ENCODE peak calls at places on chromosomes 13 and 19, in five cellular contexts. One of them, this sample, is unnamed. For H3K36me3, H3K9me3 and H3K4me1, the result is how much of the 10 kb centered on the place peaks cover.

GRCh38 chr13:38922170-38922569 is 68.5 kb downstream of the STOML3 start:
- DNase-seq in right atrium auricular region: no peak
- DNase-seq in transverse colon: no peak
- DNase-seq in IMR-90: no peak
- DNase-seq in hepatocyte: no peak
- DNase-seq in this sample: no peak

GRCh38 chr19:54281008-54281728 is at the start of gene LILRB2:
- DNase-seq in right atrium auricular region: peak
- DNase-seq in transverse colon: no peak
- DNase-seq in IMR-90: no peak
- DNase-seq in hepatocyte: no peak
- DNase-seq in this sample: no peak

GRCh38 chr13:87674143-87674772 is 3.1 kb downstream of the SLITRK5 start:
- DNase-seq in right atrium auricular region: no peak
- DNase-seq in transverse colon: no peak
- DNase-seq in IMR-90: no peak
- DNase-seq in hepatocyte: no peak
- DNase-seq in this sample: no peak

GRCh38 chr13:66530686-66531085 is 699.5 kb downstream of the PCDH9 start:
- DNase-seq in right atrium auricular region: no peak
- DNase-seq in transverse colon: no peak
- DNase-seq in IMR-90: no peak
- DNase-seq in hepatocyte: no peak
- DNase-seq in this sample: no peak

GRCh38 chr13:59823495-59823894 is 340.2 kb downstream of the DIAPH3 start:
- DNase-seq in right atrium auricular region: no peak
- DNase-seq in transverse colon: no peak
- DNase-seq in IMR-90: peak
- DNase-seq in hepatocyte: no peak
- DNase-seq in this sample: no peak

GRCh38 chr13:113887700-113888201 is 23.9 kb upstream of the GAS6 start:
- DNase-seq in right atrium auricular region: peak
- DNase-seq in transverse colon: no peak
- DNase-seq in IMR-90: no peak
- DNase-seq in hepatocyte: no peak
- DNase-seq in this sample: no peak

GRCh38 chr19:53424968-53425597 is 6.7 kb upstream of the ZNF761 start:
- DNase-seq in right atrium auricular region: peak
- DNase-seq in transverse colon: peak
- DNase-seq in IMR-90: peak
- DNase-seq in hepatocyte: peak
- DNase-seq in this sample: peak

GRCh38 chr13:108083056-108083455 is 132.3 kb downstream of the LIG4 start:
- DNase-seq in right atrium auricular region: no peak
- DNase-seq in transverse colon: no peak
- DNase-seq in IMR-90: no peak
- DNase-seq in hepatocyte: no peak
- DNase-seq in this sample: no peak

GRCh38 chr19:7998081-7998480 is 7.4 kb downstream of the ELAVL1 start:
- DNase-seq in right atrium auricular region: no peak
- DNase-seq in transverse colon: no peak
- DNase-seq in IMR-90: peak
- DNase-seq in hepatocyte: no peak
- DNase-seq in this sample: no peak

GRCh38 chr13:80975903-80976302 is 635.0 kb upstream of the SPRY2 start:
- DNase-seq in right atrium auricular region: no peak
- DNase-seq in transverse colon: no peak
- DNase-seq in IMR-90: no peak
- DNase-seq in hepatocyte: peak
- DNase-seq in this sample: no peak

GRCh38 chr19:31350693-31351211 is 1.5 kb upstream of the TSHZ3 start:
- DNase-seq in right atrium auricular region: no peak
- DNase-seq in transverse colon: peak
- DNase-seq in IMR-90: peak
- DNase-seq in hepatocyte: peak
- DNase-seq in this sample: peak

GRCh38 chr13:29210676-29211075 is 384.8 kb downstream of the SLC7A1 start:
- DNase-seq in right atrium auricular region: no peak
- DNase-seq in transverse colon: no peak
- DNase-seq in IMR-90: no peak
- DNase-seq in hepatocyte: no peak
- DNase-seq in this sample: no peak

GRCh38 chr19:2579678-2580280 is 103.9 kb downstream of the GADD45B start:
- DNase-seq in right atrium auricular region: no peak
- DNase-seq in transverse colon: no peak
- DNase-seq in IMR-90: no peak
- DNase-seq in hepatocyte: no peak
- DNase-seq in this sample: no peak

GRCh38 chr19:10551698-10552301 is 8.1 kb downstream of the ATG4D start:
- DNase-seq in right atrium auricular region: no peak
- DNase-seq in transverse colon: peak
- DNase-seq in IMR-90: no peak
- DNase-seq in hepatocyte: no peak
- DNase-seq in this sample: peak

GRCh38 chr19:16814526-16815100 is 14.6 kb upstream of the SIN3B start:
- DNase-seq in right atrium auricular region: no peak
- DNase-seq in transverse colon: no peak
- DNase-seq in IMR-90: peak
- DNase-seq in hepatocyte: no peak
- DNase-seq in this sample: no peak

GRCh38 chr13:74570046-74570445 is 435.8 kb upstream of the KLF12 start:
- DNase-seq in right atrium auricular region: no peak
- DNase-seq in transverse colon: no peak
- DNase-seq in IMR-90: no peak
- DNase-seq in hepatocyte: no peak
- DNase-seq in this sample: no peak

GRCh38 chr13:28493740-28494536 is 990 bp downstream of the FLT1 start:
- DNase-seq in right atrium auricular region: no peak
- DNase-seq in transverse colon: no peak
- DNase-seq in IMR-90: no peak
- DNase-seq in hepatocyte: no peak
- DNase-seq in this sample: no peak

GRCh38 chr19:57887195-57887941 is 1.5 kb downstream of the ZNF814 start:
- DNase-seq in right atrium auricular region: no peak
- DNase-seq in transverse colon: peak
- DNase-seq in IMR-90: no peak
- DNase-seq in hepatocyte: peak
- DNase-seq in this sample: no peak

GRCh38 chr13:113927661-113928581 is 46.0 kb downstream of the C13orf46 start:
- DNase-seq in right atrium auricular region: no peak
- DNase-seq in transverse colon: peak
- DNase-seq in IMR-90: peak
- DNase-seq in hepatocyte: peak
- DNase-seq in this sample: no peak

GRCh38 chr19:1650627-1651009 is 1.8 kb downstream of the TCF3 start:
- DNase-seq in right atrium auricular region: no peak
- DNase-seq in transverse colon: no peak
- DNase-seq in IMR-90: peak
- DNase-seq in hepatocyte: no peak
- DNase-seq in this sample: peak

GRCh38 chr13:114111577-114111976 is 20.8 kb downstream of the RASA3 start:
- DNase-seq in right atrium auricular region: peak
- DNase-seq in transverse colon: peak
- DNase-seq in IMR-90: peak
- DNase-seq in hepatocyte: no peak
- DNase-seq in this sample: no peak

GRCh38 chr19:32647361-32647760 is 27.6 kb downstream of the ANKRD27 start:
- DNase-seq in right atrium auricular region: no peak
- DNase-seq in transverse colon: no peak
- DNase-seq in IMR-90: no peak
- DNase-seq in hepatocyte: no peak
- DNase-seq in this sample: no peak
- H3K36me3 ChIP-seq in right atrium auricular region: half or more
- H3K36me3 ChIP-seq in transverse colon: under half
- H3K36me3 ChIP-seq in IMR-90: under half
- H3K36me3 ChIP-seq in hepatocyte: under half
- H3K36me3 ChIP-seq in this sample: under half

GRCh38 chr19:37813340-37813739 is 34.0 kb upstream of the ZNF573 start:
- DNase-seq in right atrium auricular region: no peak
- DNase-seq in transverse colon: no peak
- DNase-seq in IMR-90: no peak
- DNase-seq in hepatocyte: no peak
- DNase-seq in this sample: no peak
- H3K9me3 ChIP-seq in right atrium auricular region: under half
- H3K9me3 ChIP-seq in transverse colon: under half
- H3K9me3 ChIP-seq in IMR-90: under half
- H3K9me3 ChIP-seq in hepatocyte: under half
- H3K9me3 ChIP-seq in this sample: under half

DNA sequence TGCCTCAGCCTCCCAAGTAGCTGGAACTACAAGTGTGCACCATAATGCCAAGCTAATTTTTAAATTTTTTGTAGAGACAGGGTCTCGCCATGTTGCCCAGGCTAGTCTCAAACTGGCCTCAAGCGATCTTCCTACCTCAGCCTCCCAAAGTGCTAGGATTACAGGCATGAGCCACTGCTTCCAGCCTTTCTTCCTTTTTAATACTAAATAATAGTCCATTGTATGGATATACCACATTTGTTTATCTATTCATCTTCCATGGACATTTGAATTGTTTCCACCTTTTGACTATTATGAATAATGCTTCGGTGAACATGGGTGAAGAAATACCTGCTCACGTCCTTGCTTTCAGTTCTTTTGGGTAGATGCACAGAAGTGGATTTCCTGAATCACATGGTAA is 24.4 kb downstream of the GARRE1 start:
- DNase-seq in right atrium auricular region: no peak
- DNase-seq in transverse colon: no peak
- DNase-seq in IMR-90: no peak
- DNase-seq in hepatocyte: no peak
- DNase-seq in this sample: no peak
- H3K4me1 ChIP-seq in right atrium auricular region: under half
- H3K4me1 ChIP-seq in transverse colon: under half
- H3K4me1 ChIP-seq in IMR-90: under half
- H3K4me1 ChIP-seq in hepatocyte: under half
- H3K4me1 ChIP-seq in this sample: under half

DNA sequence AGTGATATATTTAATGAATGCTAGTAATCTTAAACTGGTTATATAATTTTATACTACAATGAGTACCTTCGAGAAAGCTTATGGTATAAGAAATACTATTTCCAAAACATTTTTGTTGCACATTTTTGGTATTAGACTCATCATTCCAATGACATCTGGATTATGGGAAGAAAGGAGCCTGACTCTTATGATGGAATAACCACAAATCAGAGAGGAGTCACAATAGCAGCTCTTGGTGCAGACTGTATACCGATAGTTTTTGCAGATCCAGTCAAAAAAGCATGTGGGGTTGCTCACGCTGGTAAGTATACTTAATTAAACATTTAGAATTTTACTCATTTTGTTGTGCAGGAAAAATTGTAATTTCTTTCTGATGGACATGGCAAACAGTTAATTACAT is 3.9 kb downstream of the LACC1 start:
- DNase-seq in right atrium auricular region: no peak
- DNase-seq in transverse colon: no peak
- DNase-seq in IMR-90: peak
- DNase-seq in hepatocyte: no peak
- DNase-seq in this sample: no peak
- H3K36me3 ChIP-seq in right atrium auricular region: under half
- H3K36me3 ChIP-seq in transverse colon: under half
- H3K36me3 ChIP-seq in IMR-90: under half
- H3K36me3 ChIP-seq in hepatocyte: under half
- H3K36me3 ChIP-seq in this sample: under half